ENCODE peak calls at places on chromosomes 5 and 9, in five cellular contexts. J is GM04503, C is germinal center, E is H54, I is mucosa of descending colon. Y is an unnamed sample.

GRCh38 chr9:105278751-105279150 is 34.3 kb downstream of the SLC44A1 start:
- DNase-seq in I (no peak), C (no peak), J (no peak), E (no peak), Y (peak)

GRCh38 chr5:56819027-56819881 is 3.9 kb downstream of the MAP3K1 start:
- DNase-seq in C (no peak), I (no peak), E (no peak), J (no peak), Y (no peak)

GRCh38 chr9:134585021-134585561 is 56.5 kb upstream of the COL5A1 start:
- DNase-seq in J (no peak), C (no peak), E (no peak), I (no peak), Y (peak)

GRCh38 chr9:89885156-89885555 is 280.3 kb downstream of the GADD45G start:
- DNase-seq in J (no peak), C (no peak), I (no peak), E (no peak), Y (no peak)

GRCh38 chr9:130834371-130835311 is at the start of gene ABL1:
- DNase-seq in E (peak), C (peak), I (peak), J (no peak), Y (peak)

GRCh38 chr9:133967024-133967741 is 24.9 kb downstream of the VAV2 start:
- DNase-seq in I (no peak), E (no peak), C (no peak), J (no peak), Y (no peak)

GRCh38 chr9:86774101-86774500 is 173.2 kb downstream of the GAS1 start:
- DNase-seq in I (no peak), E (no peak), C (no peak), J (no peak), Y (no peak)

GRCh38 chr5:81785311-81785710 is 34.4 kb upstream of the SSBP2 start:
- DNase-seq in C (no peak), E (no peak), I (no peak), J (no peak), Y (no peak)

GRCh38 chr9:75910716-75911115 is 20.2 kb downstream of the PCSK5 start:
- DNase-seq in C (no peak), I (no peak), J (no peak), E (no peak), Y (no peak)

GRCh38 chr5:74950836-74951515 is 84.8 kb upstream of the FAM169A start:
- DNase-seq in I (no peak), E (no peak), C (no peak), J (no peak), Y (no peak)

GRCh38 chr9:8660383-8660782 is 860.8 kb upstream of the DMAC1 start:
- DNase-seq in C (no peak), I (no peak), J (no peak), E (no peak), Y (peak)

GRCh38 chr9:126677188-126678084 is 63.7 kb downstream of the LMX1B start:
- DNase-seq in I (no peak), C (no peak), E (no peak), J (no peak), Y (no peak)

GRCh38 chr5:85972539-85972938 is 645.2 kb upstream of the COX7C start:
- DNase-seq in J (no peak), E (no peak), C (no peak), I (no peak), Y (no peak)

GRCh38 chr9:77005216-77005615 is 14.2 kb upstream of the FOXB2 start:
- DNase-seq in E (no peak), C (no peak), J (no peak), I (no peak), Y (no peak)

Y was measured in pancreas.